ENCODE peak calls at places on chromosomes 12 and 14, in four cellular contexts. M is EL; J is effector memory CD8-positive, alpha-beta T cell; S is left kidney. Y is an unnamed sample.

GRCh38 chr14:99684356-99684952 is 356 bp downstream of the CYP46A1 start:
- DNase-seq in S (no peak), J (no peak), M (no peak), Y (no peak)

GRCh38 chr14:68239988-68240387 is 420.4 kb downstream of the RAD51B start:
- DNase-seq in M (no peak), J (no peak), S (peak; percentile 36), Y (no peak)

GRCh38 chr14:71651228-71651627 is 281.0 kb upstream of the RGS6 start:
- DNase-seq in J (no peak), S (peak; percentile 70), M (peak; percentile 82), Y (peak; percentile 72)

GRCh38 chr14:59619071-59619470 is 42.5 kb upstream of the CCDC175 start:
- DNase-seq in M (no peak), J (no peak), S (no peak), Y (no peak)

GRCh38 chr12:120488057-120488660 is 7.8 kb upstream of the DYNLL1 start:
- DNase-seq in M (no peak), J (no peak), S (no peak), Y (no peak)

GRCh38 chr12:104275689-104276088 is 27.9 kb upstream of the EID3 start:
- DNase-seq in J (no peak), M (no peak), S (no peak), Y (no peak)

GRCh38 chr12:57111046-57111698 is at the start of gene STAT6:
- DNase-seq in M (peak; percentile 84), S (peak; percentile 91), J (peak; percentile 79), Y (peak; percentile 78)

GRCh38 chr12:108773798-108774788 is 42.8 kb upstream of the CORO1C start:
- DNase-seq in J (no peak), M (peak; percentile 31), S (peak; percentile 93), Y (peak; percentile 71)

GRCh38 chr14:75510547-75510946 is 11.7 kb upstream of the BATF start:
- DNase-seq in S (no peak), M (no peak), J (no peak), Y (no peak)

GRCh38 chr12:101829639-101830390 is 944 bp downstream of the GNPTAB start:
- DNase-seq in J (no peak), S (peak; percentile 56), M (peak; percentile 36), Y (no peak)